ENCODE peak calls at places on chromosomes 3 and 15, in nine cellular contexts. F is colonic mucosa, E is adrenal gland, V is SK-N-MC, G is cardiac muscle cell, J is heart left ventricle, U is small intestine, S is ovary, W is tibial nerve. A is an unnamed sample.

GRCh38 chr15:87567399-87567798 is 689.1 kb downstream of the NTRK3 start:
- DNase-seq in F (no peak), E (no peak), V (no peak), G (no peak), J (no peak), U (no peak), S (no peak), W (no peak), A (no peak)

GRCh38 chr15:74036271-74037170 is 42.0 kb downstream of the PML start:
- DNase-seq in F (peak), E (peak), V (no peak), G (peak), J (peak), U (peak), S (peak), W (peak), A (peak)

GRCh38 chr3:128036119-128036518 is 16.1 kb upstream of the SEC61A1 start:
- DNase-seq in F (no peak), E (no peak), V (no peak), G (peak), J (no peak), U (no peak), S (no peak), W (no peak), A (no peak)

GRCh38 chr3:51358981-51359380 is 26.1 kb upstream of the MANF start:
- DNase-seq in F (no peak), E (no peak), V (no peak), G (no peak), J (no peak), U (no peak), S (no peak), W (no peak), A (no peak)

GRCh38 chr3:9098716-9099675 is 135.7 kb upstream of the RAD18 start:
- DNase-seq in F (no peak), E (peak), V (no peak), G (no peak), J (no peak), U (peak), S (peak), W (no peak), A (no peak)

GRCh38 chr3:4464579-4464978 is 2.5 kb downstream of the SUMF1 start:
- DNase-seq in F (no peak), E (no peak), V (no peak), G (no peak), J (no peak), U (no peak), S (no peak), W (no peak), A (peak)

GRCh38 chr3:189363856-189364255 is 192.1 kb downstream of the TPRG1 start:
- DNase-seq in F (no peak), E (peak), V (no peak), G (no peak), J (no peak), U (no peak), S (no peak), W (no peak), A (peak)

GRCh38 chr15:81349271-81349670 is 24.7 kb downstream of the TMC3 start:
- DNase-seq in F (no peak), E (no peak), V (no peak), G (no peak), J (no peak), U (no peak), S (no peak), W (no peak), A (no peak)

GRCh38 chr15:46815765-46816164 is 901.5 kb upstream of the SEMA6D start:
- DNase-seq in F (no peak), E (peak), V (no peak), G (peak), J (no peak), U (no peak), S (no peak), W (no peak), A (no peak)

GRCh38 chr3:186258968-186259367 is 103.1 kb downstream of the DGKG start:
- DNase-seq in F (no peak), E (no peak), V (no peak), G (peak), J (no peak), U (no peak), S (no peak), W (no peak), A (no peak)

GRCh38 chr15:43854801-43855200 is 28.0 kb downstream of the WDR76 start:
- DNase-seq in F (no peak), E (no peak), V (no peak), G (no peak), J (no peak), U (no peak), S (no peak), W (no peak), A (no peak)

GRCh38 chr3:179292440-179292839 is 30.4 kb upstream of the ZNF639 start:
- DNase-seq in F (no peak), E (no peak), V (no peak), G (no peak), J (no peak), U (no peak), S (no peak), W (no peak), A (no peak)

GRCh38 chr3:46299608-46300460 is 54.1 kb upstream of the CCR2 start:
- DNase-seq in F (no peak), E (peak), V (no peak), G (no peak), J (no peak), U (no peak), S (no peak), W (no peak), A (no peak)

GRCh38 chr3:42067324-42067723 is 23.8 kb upstream of the TRAK1 start:
- DNase-seq in F (no peak), E (no peak), V (no peak), G (no peak), J (no peak), U (no peak), S (no peak), W (no peak), A (no peak)

GRCh38 chr3:131107637-131108433 is 81.2 kb downstream of the NEK11 start:
- DNase-seq in F (no peak), E (no peak), V (no peak), G (no peak), J (no peak), U (no peak), S (no peak), W (no peak), A (peak)

GRCh38 chr3:127407026-127407939 is 119.4 kb upstream of the PRR20G start:
- DNase-seq in F (peak), E (no peak), V (no peak), G (no peak), J (no peak), U (no peak), S (peak), W (no peak), A (no peak)

GRCh38 chr15:59245583-59245982 is 38.9 kb downstream of the LDHAL6B start:
- DNase-seq in F (no peak), E (no peak), V (no peak), G (no peak), J (no peak), U (no peak), S (no peak), W (no peak), A (no peak)

GRCh38 chr3:175585898-175586297 is 726.8 kb downstream of the NAALADL2 start:
- DNase-seq in F (no peak), E (no peak), V (no peak), G (no peak), J (no peak), U (no peak), S (no peak), W (no peak), A (no peak)

GRCh38 chr3:108603689-108604088 is 14.2 kb downstream of the DZIP3 start:
- DNase-seq in F (no peak), E (no peak), V (no peak), G (no peak), J (no peak), U (peak), S (no peak), W (no peak), A (no peak)

GRCh38 chr15:69275104-69275670 is 23.5 kb upstream of the PAQR5 start:
- DNase-seq in F (no peak), E (no peak), V (no peak), G (peak), J (no peak), U (no peak), S (no peak), W (no peak), A (no peak)

GRCh38 chr3:100957407-100958100 is 35.7 kb downstream of the ABI3BP start:
- DNase-seq in F (no peak), E (no peak), V (no peak), G (no peak), J (no peak), U (no peak), S (no peak), W (no peak), A (peak)

GRCh38 chr3:179949428-179949827 is 87.3 kb downstream of the PEX5L start:
- DNase-seq in F (no peak), E (no peak), V (no peak), G (no peak), J (no peak), U (no peak), S (no peak), W (no peak), A (no peak)

GRCh38 chr15:75230524-75231371 is 27.4 kb upstream of the GOLGA6C start:
- DNase-seq in F (no peak), E (no peak), V (no peak), G (no peak), J (no peak), U (no peak), S (no peak), W (no peak), A (peak)

GRCh38 chr3:39166932-39167532 is 13.6 kb upstream of the CSRNP1 start:
- DNase-seq in F (no peak), E (peak), V (no peak), G (no peak), J (no peak), U (no peak), S (no peak), W (no peak), A (peak)

GRCh38 chr3:122066331-122067213 is 11.4 kb downstream of the CD86 start:
- DNase-seq in F (no peak), E (no peak), V (no peak), G (peak), J (no peak), U (no peak), S (no peak), W (no peak), A (no peak)

GRCh38 chr15:101025896-101026631 is 106.9 kb downstream of the LRRK1 start:
- DNase-seq in F (peak), E (no peak), V (no peak), G (no peak), J (no peak), U (no peak), S (no peak), W (no peak), A (peak)

GRCh38 chr3:140950154-140950553 is 8.5 kb downstream of the SLC25A36 start:
- DNase-seq in F (no peak), E (no peak), V (no peak), G (no peak), J (no peak), U (no peak), S (no peak), W (no peak), A (no peak)

GRCh38 chr15:87743557-87743956 is 513.0 kb downstream of the NTRK3 start:
- DNase-seq in F (no peak), E (no peak), V (no peak), G (no peak), J (no peak), U (no peak), S (no peak), W (no peak), A (no peak)

DNA sequence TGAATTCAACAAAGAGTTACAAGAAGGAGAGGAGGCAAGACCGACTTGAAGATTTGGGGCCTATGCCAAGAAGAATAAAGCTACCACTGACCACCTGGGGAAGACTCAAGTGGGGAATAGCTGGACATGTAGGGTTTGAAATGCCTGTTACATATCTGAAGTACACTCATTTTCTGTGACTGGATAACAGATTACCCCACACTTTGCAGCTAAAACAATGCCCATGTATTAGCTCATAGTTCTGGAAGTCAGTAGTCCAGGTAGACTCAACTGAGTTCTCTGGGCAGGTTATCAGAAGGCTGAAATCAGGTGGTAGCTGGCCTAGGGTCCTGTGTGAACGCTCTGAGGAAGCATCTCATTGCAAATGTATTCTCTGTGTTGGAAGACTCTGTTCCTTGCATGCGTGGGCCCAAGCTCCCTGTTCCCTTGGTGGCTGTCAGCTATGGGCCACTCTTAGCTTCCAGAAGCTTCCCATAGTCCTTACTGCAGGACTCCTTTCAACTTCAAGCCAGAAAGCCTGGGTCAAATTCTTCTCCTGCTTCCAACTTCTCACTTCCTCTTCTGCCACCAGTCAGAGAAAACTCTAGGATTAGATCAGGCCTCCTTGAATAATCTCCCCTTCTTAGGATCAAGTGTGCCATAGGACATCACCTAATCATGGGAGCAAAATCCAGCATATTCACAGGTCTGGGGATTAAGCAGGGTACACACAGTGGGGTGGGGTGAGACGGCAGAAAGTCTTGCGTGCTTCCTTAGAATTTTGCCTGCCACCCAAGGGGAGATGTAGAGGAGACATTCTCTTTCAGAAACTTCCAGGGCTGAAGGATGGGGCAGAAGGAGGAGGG is 187.8 kb downstream of the SHQ1 start:
- DNase-seq in F (no peak), E (no peak), V (no peak), G (no peak), J (no peak), U (no peak), S (no peak), W (no peak), A (no peak)
- H3K4me3 ChIP-seq in F (no peak), E (no peak), V (no peak), G (no peak), J (no peak), U (no peak), S (no peak), W (no peak), A (no peak)

GRCh38 chr3:196238612-196239190 is 22.4 kb downstream of the SLC51A start:
- DNase-seq in F (no peak), E (no peak), V (no peak), G (no peak), J (no peak), U (no peak), S (no peak), W (no peak), A (no peak)
- H3K27ac ChIP-seq in F (no peak), E (peak), V (no peak), G (peak), J (no peak), U (no peak), S (no peak), W (no peak), A (no peak)

DNA sequence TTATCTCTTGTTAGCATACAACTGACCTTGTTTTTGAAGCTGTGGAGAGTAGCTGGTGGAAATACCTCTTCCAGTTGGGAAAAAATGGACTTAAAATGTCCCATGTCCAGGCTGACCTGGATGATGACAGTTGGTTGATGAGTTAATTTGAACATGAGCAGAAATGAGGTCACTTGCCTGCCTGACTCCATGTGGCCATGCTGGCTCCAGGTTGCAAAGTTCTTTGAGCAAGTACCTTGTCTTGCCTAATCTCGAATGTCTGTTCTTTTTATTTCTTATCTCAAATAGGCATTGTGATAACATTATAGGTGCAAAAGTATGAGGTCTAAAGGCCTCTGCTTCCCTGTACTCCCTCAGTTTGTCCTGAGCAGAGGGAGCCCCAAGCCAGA is 9.0 kb downstream of the MAPKBP1 start:
- DNase-seq in F (no peak), E (peak), V (no peak), G (no peak), J (no peak), U (peak), S (no peak), W (no peak), A (no peak)
- H3K4me3 ChIP-seq in F (no peak), E (no peak), V (no peak), G (no peak), J (no peak), U (no peak), S (no peak), W (no peak), A (no peak)

DNA sequence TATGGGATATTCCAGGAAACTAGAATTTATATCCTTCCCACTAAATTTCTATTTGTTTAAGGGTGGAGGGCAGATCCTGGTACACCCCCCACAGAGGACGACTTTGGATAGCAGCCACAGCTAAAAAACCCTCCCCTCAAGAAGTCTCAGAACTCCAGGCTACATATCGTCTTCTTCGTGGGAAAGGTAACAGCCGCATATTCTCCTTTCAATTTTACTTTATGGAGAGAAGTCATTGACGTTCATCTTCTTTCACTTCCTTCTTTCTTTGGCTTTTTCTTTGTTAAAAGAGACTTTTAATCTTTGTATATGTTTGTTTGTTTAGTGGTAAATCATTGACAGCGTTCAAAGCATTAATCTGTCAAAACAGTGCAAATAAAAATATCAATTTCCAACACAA is 36.3 kb downstream of the TRIP4 start:
- DNase-seq in F (no peak), E (no peak), V (no peak), G (no peak), J (no peak), U (no peak), S (no peak), W (no peak), A (peak)
- H3K27ac ChIP-seq in F (no peak), E (no peak), V (no peak), G (no peak), J (no peak), U (no peak), S (no peak), W (no peak), A (no peak)

GRCh38 chr15:65044724-65045481 is at the start of gene SLC51B:
- DNase-seq in F (peak), E (peak), V (no peak), G (peak), J (peak), U (peak), S (no peak), W (no peak), A (no peak)

GRCh38 chr15:65050270-65050669 is 5.1 kb downstream of the SLC51B start:
- DNase-seq in F (no peak), E (no peak), V (no peak), G (no peak), J (no peak), U (no peak), S (no peak), W (no peak), A (no peak)

GRCh38 chr15:65052956-65053355 is 7.8 kb downstream of the SLC51B start:
- DNase-seq in F (no peak), E (no peak), V (no peak), G (no peak), J (no peak), U (no peak), S (no peak), W (no peak), A (no peak)

GRCh38 chr15:65051266-65051665 is 6.1 kb downstream of the SLC51B start:
- DNase-seq in F (no peak), E (no peak), V (no peak), G (no peak), J (no peak), U (no peak), S (no peak), W (no peak), A (no peak)

GRCh38 chr15:65049418-65049840 is 4.2 kb downstream of the SLC51B start:
- DNase-seq in F (peak), E (peak), V (peak), G (peak), J (peak), U (peak), S (peak), W (peak), A (peak)
- H3K4me3 ChIP-seq in F (peak), E (peak), V (peak), G (peak), J (peak), U (no peak), S (no peak), W (peak), A (peak)

DNA sequence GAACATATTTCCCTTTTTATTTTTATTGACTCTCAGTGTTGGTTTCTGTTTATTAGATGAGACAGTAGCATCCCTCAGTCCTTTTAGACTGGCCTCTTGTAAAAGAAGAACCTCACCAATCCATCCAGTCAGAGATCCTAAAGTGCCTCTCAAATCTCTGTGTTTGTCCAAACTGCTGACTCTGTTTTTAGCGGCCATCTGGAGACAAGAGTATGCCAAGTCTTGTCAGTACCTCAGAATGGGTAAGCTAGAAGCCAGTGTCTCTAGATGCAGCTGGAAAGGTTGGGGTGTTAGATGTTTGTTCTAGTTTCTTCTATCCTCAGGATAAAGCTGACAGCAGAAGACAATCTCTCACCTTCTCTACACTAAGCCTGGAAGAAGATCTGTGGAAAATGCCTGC is 537.7 kb upstream of the ZNF385D start:
- DNase-seq in F (no peak), E (no peak), V (no peak), G (no peak), J (no peak), U (no peak), S (no peak), W (no peak), A (no peak)
- H3K27ac ChIP-seq in F (no peak), E (no peak), V (no peak), G (no peak), J (no peak), U (no peak), S (no peak), W (no peak), A (no peak)

GRCh38 chr3:183775781-183776180 is 49.6 kb downstream of the MAP6D1 start:
- DNase-seq in F (peak), E (no peak), V (no peak), G (no peak), J (peak), U (peak), S (no peak), W (no peak), A (no peak)
- H3K4me3 ChIP-seq in F (no peak), E (no peak), V (no peak), G (no peak), J (no peak), U (no peak), S (no peak), W (no peak), A (no peak)

DNA sequence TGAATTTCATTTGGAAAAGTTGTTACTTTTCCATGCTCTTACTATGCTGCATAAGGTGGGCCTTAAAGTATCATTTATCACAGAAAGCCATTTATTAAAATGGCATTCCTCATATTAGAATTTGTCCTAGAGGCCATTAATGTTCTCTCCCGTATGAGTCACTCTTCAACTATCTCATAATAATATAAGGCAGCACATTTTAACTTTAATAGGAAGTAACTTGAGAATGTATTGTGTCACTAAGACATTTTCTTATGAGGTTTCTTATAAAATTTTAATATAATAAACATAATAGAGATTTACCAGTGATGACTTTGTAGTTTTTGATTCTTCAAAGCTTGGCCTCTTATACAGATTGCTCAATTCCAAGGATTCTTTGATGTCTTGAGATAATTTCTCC is 74.8 kb downstream of the ZBBX start:
- DNase-seq in F (no peak), E (no peak), V (no peak), G (no peak), J (no peak), U (no peak), S (no peak), W (no peak), A (no peak)
- H3K27ac ChIP-seq in F (no peak), E (no peak), V (no peak), G (no peak), J (no peak), U (no peak), S (no peak), W (no peak), A (no peak)

A was measured in osteoblast.